ENCODE peak calls at places on chromosomes 3 and 15, in eight cellular contexts. I is kidney epithelial cell, A is RWPE1, W is bronchial epithelial cell, D is coronary artery, P is heart left ventricle, M is hepatocyte, J is B cell. L is an unnamed sample.
A peak's percentile ranks its signal among the peaks of the same experiment; 100 is the strongest.

GRCh38 chr3:10173926-10174435 is 9.3 kb downstream of the IRAK2 start:
- DNase-seq in I (peak; percentile 99), A (no peak), W (no peak), D (peak; percentile 95), P (peak; percentile 73), M (peak; percentile 27), J (peak; percentile 42), L (no peak)

GRCh38 chr3:27960133-27960532 is 238.0 kb upstream of the EOMES start:
- DNase-seq in I (peak; percentile 26), A (peak; percentile 57), W (peak; percentile 92), D (no peak), P (no peak), M (peak; percentile 23), J (no peak), L (no peak)

GRCh38 chr15:69848551-69849231 is 249.0 kb downstream of the TLE3 start:
- DNase-seq in I (no peak), A (peak; percentile 62), W (peak; percentile 30), D (no peak), P (no peak), M (no peak), J (no peak), L (no peak)

GRCh38 chr3:171184372-171184771 is 157.9 kb upstream of the SLC2A2 start:
- DNase-seq in I (no peak), A (no peak), W (no peak), D (no peak), P (no peak), M (no peak), J (no peak), L (no peak)

GRCh38 chr3:4587061-4587837 is 94.1 kb downstream of the ITPR1 start:
- DNase-seq in I (no peak), A (no peak), W (no peak), D (no peak), P (no peak), M (no peak), J (no peak), L (no peak)

GRCh38 chr3:192372627-192373026 is 354.7 kb downstream of the FGF12 start:
- DNase-seq in I (no peak), A (no peak), W (no peak), D (no peak), P (no peak), M (no peak), J (no peak), L (no peak)

GRCh38 chr3:53109190-53109589 is 21.0 kb downstream of the RFT1 start:
- DNase-seq in I (peak; percentile 79), A (peak; percentile 82), W (peak; percentile 97), D (no peak), P (no peak), M (no peak), J (no peak), L (no peak)

GRCh38 chr3:66490214-66490613 is 10.6 kb downstream of the LRIG1 start:
- DNase-seq in I (no peak), A (no peak), W (no peak), D (no peak), P (no peak), M (no peak), J (no peak), L (no peak)

GRCh38 chr15:52857937-52858336 is 67.8 kb upstream of the ONECUT1 start:
- DNase-seq in I (no peak), A (peak; percentile 30), W (peak; percentile 19), D (no peak), P (no peak), M (no peak), J (no peak), L (no peak)

GRCh38 chr15:101045835-101046691 is 126.9 kb downstream of the LRRK1 start:
- DNase-seq in I (no peak), A (no peak), W (no peak), D (peak; percentile 52), P (peak; percentile 12), M (no peak), J (peak; percentile 13), L (no peak)

GRCh38 chr3:185708392-185708791 is 116.5 kb downstream of the IGF2BP2 start:
- DNase-seq in I (no peak), A (no peak), W (no peak), D (no peak), P (no peak), M (no peak), J (no peak), L (no peak)

GRCh38 chr15:71650603-71651002 is 159.8 kb upstream of the NR2E3 start:
- DNase-seq in I (no peak), A (no peak), W (no peak), D (no peak), P (no peak), M (no peak), J (no peak), L (no peak)

GRCh38 chr3:102225407-102226132 is 209.2 kb upstream of the ZPLD1 start:
- DNase-seq in I (peak; percentile 69), A (peak; percentile 42), W (peak; percentile 83), D (no peak), P (no peak), M (peak; percentile 74), J (no peak), L (peak; percentile 51)

GRCh38 chr3:77041756-77042155 is 1.9 kb downstream of the ROBO2 start:
- DNase-seq in I (no peak), A (no peak), W (no peak), D (no peak), P (no peak), M (peak; percentile 5), J (no peak), L (no peak)

GRCh38 chr15:89912145-89912673 is 543 bp downstream of the ARPIN start:
- DNase-seq in I (no peak), A (peak; percentile 25), W (no peak), D (no peak), P (peak; percentile 44), M (peak; percentile 51), J (no peak), L (peak; percentile 39)

GRCh38 chr15:70166506-70167087 is 68.9 kb upstream of the TLE3 start:
- DNase-seq in I (no peak), A (no peak), W (no peak), D (no peak), P (no peak), M (no peak), J (no peak), L (no peak)

GRCh38 chr3:173912126-173912525 is 514.6 kb downstream of the NLGN1 start:
- DNase-seq in I (no peak), A (no peak), W (no peak), D (no peak), P (no peak), M (no peak), J (no peak), L (no peak)

DNA sequence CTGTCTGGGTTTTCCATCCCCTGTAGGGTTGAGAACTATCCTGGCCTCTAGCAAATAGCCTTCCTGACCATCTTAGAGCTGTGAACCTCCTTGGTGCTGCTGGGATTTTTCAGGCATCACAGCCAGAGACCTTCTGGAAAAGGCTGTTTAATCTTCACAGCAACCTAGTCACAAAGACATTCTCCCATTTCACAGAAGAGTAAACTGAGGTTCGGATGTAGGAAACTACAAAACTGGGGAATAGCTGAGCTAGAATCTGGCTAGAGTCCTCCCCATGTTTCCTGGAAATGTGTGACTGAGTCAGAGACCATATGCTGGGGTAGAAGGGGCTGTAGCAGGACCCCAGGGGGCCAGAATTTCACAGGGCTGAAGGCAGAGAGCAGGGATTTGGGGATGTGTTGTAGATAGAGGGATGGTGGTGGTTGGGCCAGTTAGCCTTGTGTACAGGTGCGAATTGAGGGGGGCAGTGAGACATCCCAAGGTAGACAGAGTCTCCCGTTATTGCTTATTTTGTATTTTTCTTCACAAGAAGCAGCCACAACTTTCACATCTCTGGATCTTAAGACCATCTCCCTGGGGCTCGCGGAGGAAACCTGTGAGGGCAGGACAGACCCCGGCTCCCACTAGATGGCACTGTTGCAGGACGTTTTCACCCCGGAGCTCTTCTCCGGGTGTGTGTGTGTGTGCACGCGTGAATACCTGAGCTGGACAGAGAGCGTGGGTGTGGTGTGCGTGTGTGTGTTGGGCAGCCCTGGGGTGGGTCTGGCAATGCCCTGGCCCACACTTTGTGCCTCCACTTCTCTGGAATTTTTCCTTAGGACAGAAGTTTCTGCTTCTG is 66.9 kb upstream of the PRR23C start:
- DNase-seq in I (no peak), A (peak; percentile 65), W (peak; percentile 33), D (peak; percentile 72), P (peak; percentile 46), M (peak; percentile 83), J (no peak), L (peak; percentile 69)
- TF ChIP-seq CTCF in I (peak; percentile 81), A (peak; percentile 67), W (peak; percentile 91), D (peak; percentile 45), P (peak; percentile 68), M (peak; percentile 85), J (peak; percentile 57), L (peak; percentile 86)

GRCh38 chr15:78508272-78508671 is 895 bp downstream of the HYKK start:
- DNase-seq in I (no peak), A (peak; percentile 6), W (peak; percentile 3), D (no peak), P (no peak), M (peak; percentile 12), J (no peak), L (peak; percentile 6)

GRCh38 chr15:78509726-78510312 is 2.4 kb downstream of the HYKK start:
- DNase-seq in I (no peak), A (no peak), W (no peak), D (no peak), P (no peak), M (no peak), J (no peak), L (no peak)

GRCh38 chr15:78507831-78508160 is 419 bp downstream of the HYKK start:
- DNase-seq in I (no peak), A (no peak), W (no peak), D (no peak), P (no peak), M (no peak), J (no peak), L (no peak)

GRCh38 chr15:78502641-78503040 is 4.7 kb upstream of the HYKK start:
- DNase-seq in I (no peak), A (no peak), W (no peak), D (no peak), P (no peak), M (no peak), J (no peak), L (no peak)

GRCh38 chr15:78506971-78507830 is at the start of gene HYKK:
- DNase-seq in I (peak; percentile 93), A (peak; percentile 100), W (peak; percentile 96), D (peak; percentile 96), P (peak; percentile 91), M (peak; percentile 97), J (peak; percentile 42), L (peak; percentile 97)
- TF ChIP-seq CTCF in I (peak; percentile 7), A (peak; percentile 31), W (peak; percentile 25), D (no peak), P (no peak), M (no peak), J (no peak), L (no peak)

GRCh38 chr15:66170716-66171115 is 82.8 kb downstream of the MEGF11 start:
- DNase-seq in I (no peak), A (no peak), W (no peak), D (no peak), P (no peak), M (no peak), J (no peak), L (no peak)
- TF ChIP-seq CTCF in I (no peak), A (no peak), W (no peak), D (no peak), P (no peak), M (no peak), J (no peak), L (no peak)

DNA sequence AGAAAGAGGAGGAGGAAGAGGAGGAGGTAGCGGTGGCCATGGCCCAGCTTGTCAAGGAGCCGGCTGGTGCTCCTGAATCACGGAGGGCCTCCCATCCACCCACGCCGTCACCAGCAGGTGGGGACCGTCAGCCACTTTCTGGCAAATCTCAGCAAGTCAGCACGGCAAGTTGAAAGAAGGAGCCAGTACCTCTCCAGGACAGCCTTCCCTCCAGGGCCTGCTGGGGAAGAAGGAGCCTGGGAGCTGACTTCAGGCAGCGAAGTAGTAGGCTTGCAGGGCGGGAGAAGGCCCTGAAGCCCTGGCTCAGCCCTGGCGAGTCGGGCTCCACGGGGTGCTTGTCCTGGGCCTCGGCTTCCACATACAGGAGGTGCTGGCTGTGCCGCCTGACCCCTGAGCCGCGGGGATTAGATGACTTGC is 99.2 kb upstream of the TRPM1 start:
- DNase-seq in I (peak; percentile 12), A (no peak), W (peak; percentile 65), D (no peak), P (peak; percentile 83), M (peak; percentile 86), J (peak; percentile 71), L (peak; percentile 74)
- TF ChIP-seq CTCF in I (peak; percentile 70), A (peak; percentile 52), W (peak; percentile 82), D (no peak), P (peak; percentile 90), M (peak; percentile 72), J (peak; percentile 26), L (peak; percentile 73)